ENCODE peak calls at places on chromosomes 7 and 10, in five cellular contexts. I is GM13976, K is NCI-H1092 treated with DMSO at 0.1 percent for 48 hours, E is GOT3, A is A172. V is an unnamed sample.

GRCh38 chr10:104643023-104643663 is 2.1 kb downstream of the SORCS3 start:
- DNase-seq in I (no peak), K (no peak), E (no peak), A (no peak), V (no peak)

GRCh38 chr10:10038358-10038757 is 979.3 kb upstream of the CELF2 start:
- DNase-seq in I (no peak), K (no peak), E (no peak), A (no peak), V (no peak)

GRCh38 chr7:4753610-4754432 is 21.6 kb upstream of the AP5Z1 start:
- DNase-seq in I (peak), K (peak), E (peak), A (peak), V (no peak)

GRCh38 chr10:76354921-76355320 is 923.5 kb downstream of the LRMDA start:
- DNase-seq in I (no peak), K (no peak), E (no peak), A (no peak), V (no peak)

GRCh38 chr10:77471069-77471536 is 166.5 kb downstream of the KCNMA1 start:
- DNase-seq in I (no peak), K (no peak), E (no peak), A (no peak), V (no peak)

GRCh38 chr7:47988496-47989386 is 9.3 kb upstream of the HUS1 start:
- DNase-seq in I (no peak), K (no peak), E (no peak), A (no peak), V (no peak)

GRCh38 chr10:121567569-121567968 is 30.7 kb downstream of the FGFR2 start:
- DNase-seq in I (no peak), K (no peak), E (no peak), A (no peak), V (no peak)

GRCh38 chr10:102118867-102119266 is 1.3 kb downstream of the LDB1 start:
- DNase-seq in I (no peak), K (no peak), E (no peak), A (no peak), V (no peak)

GRCh38 chr7:128114806-128115205 is 83.6 kb upstream of the LRRC4 start:
- DNase-seq in I (no peak), K (no peak), E (no peak), A (no peak), V (no peak)

GRCh38 chr7:51034531-51035264 is 252.0 kb upstream of the GRB10 start:
- DNase-seq in I (no peak), K (no peak), E (no peak), A (peak), V (no peak)

GRCh38 chr7:73721237-73721848 is 1.9 kb upstream of the STX1A start:
- DNase-seq in I (no peak), K (peak), E (no peak), A (peak), V (no peak)

GRCh38 chr7:11458736-11459483 is 373.1 kb downstream of the THSD7A start:
- DNase-seq in I (no peak), K (no peak), E (no peak), A (peak), V (no peak)

GRCh38 chr7:100572281-100572948 is 1.3 kb downstream of the SAP25 start:
- DNase-seq in I (no peak), K (no peak), E (no peak), A (no peak), V (no peak)

GRCh38 chr10:69311309-69311708 is 33.0 kb downstream of the HK1 start:
- DNase-seq in I (no peak), K (no peak), E (no peak), A (no peak), V (no peak)

GRCh38 chr7:139965942-139966628 is 96.7 kb downstream of the PARP12 start:
- DNase-seq in I (no peak), K (no peak), E (no peak), A (no peak), V (no peak)

GRCh38 chr7:146090023-146090645 is 26.5 kb upstream of the CNTNAP2 start:
- DNase-seq in I (peak), K (peak), E (no peak), A (peak), V (no peak)

GRCh38 chr10:12631216-12631615 is 281.9 kb downstream of the CAMK1D start:
- DNase-seq in I (no peak), K (no peak), E (no peak), A (peak), V (no peak)

GRCh38 chr7:94109556-94109955 is 105.4 kb upstream of the BET1 start:
- DNase-seq in I (no peak), K (no peak), E (no peak), A (no peak), V (no peak)

GRCh38 chr7:47504546-47505316 is 77.2 kb downstream of the TNS3 start:
- DNase-seq in I (no peak), K (no peak), E (no peak), A (no peak), V (no peak)

GRCh38 chr10:49752584-49752983 is 9.5 kb downstream of the OGDHL start:
- DNase-seq in I (no peak), K (no peak), E (no peak), A (no peak), V (no peak)

GRCh38 chr7:158302274-158303070 is 285.2 kb downstream of the PTPRN2 start:
- DNase-seq in I (no peak), K (no peak), E (no peak), A (no peak), V (no peak)

GRCh38 chr10:103171278-103171677 is 21.8 kb downstream of the NT5C2 start:
- DNase-seq in I (no peak), K (no peak), E (no peak), A (no peak), V (no peak)

GRCh38 chr7:29106128-29106988 is 40.0 kb downstream of the CPVL start:
- DNase-seq in I (peak), K (peak), E (no peak), A (peak), V (no peak)

GRCh38 chr10:86969421-86970041 is 1.2 kb downstream of the ADIRF start:
- DNase-seq in I (peak), K (no peak), E (no peak), A (peak), V (peak)

GRCh38 chr7:99030145-99030856 is 113.6 kb downstream of the SMURF1 start:
- DNase-seq in I (no peak), K (no peak), E (no peak), A (no peak), V (peak)

GRCh38 chr7:33669251-33669670 is 236.1 kb upstream of the BMPER start:
- DNase-seq in I (no peak), K (peak), E (no peak), A (peak), V (no peak)

GRCh38 chr7:157442993-157443831 is 106.4 kb downstream of the DNAJB6 start:
- DNase-seq in I (no peak), K (no peak), E (no peak), A (no peak), V (no peak)

GRCh38 chr7:121180436-121181063 is 148.2 kb upstream of the WNT16 start:
- DNase-seq in I (peak), K (no peak), E (no peak), A (no peak), V (no peak)

GRCh38 chr7:33854951-33855350 is 50.4 kb upstream of the BMPER start:
- DNase-seq in I (no peak), K (no peak), E (peak), A (peak), V (no peak)

GRCh38 chr7:141704741-141705140 is 2.8 kb upstream of the DENND11 start:
- DNase-seq in I (no peak), K (no peak), E (no peak), A (no peak), V (no peak)

GRCh38 chr10:1137499-1138163 is 81.4 kb downstream of the WDR37 start:
- DNase-seq in I (no peak), K (no peak), E (no peak), A (no peak), V (peak)

GRCh38 chr7:131188367-131189339 is 139.0 kb upstream of the MKLN1 start:
- DNase-seq in I (peak), K (no peak), E (peak), A (peak), V (no peak)

GRCh38 chr7:44375926-44376342 is 50.5 kb upstream of the CAMK2B start:
- DNase-seq in I (peak), K (no peak), E (no peak), A (no peak), V (no peak)

GRCh38 chr7:47816647-47817046 is 131.6 kb downstream of the PKD1L1 start:
- DNase-seq in I (no peak), K (no peak), E (no peak), A (peak), V (no peak)

GRCh38 chr7:40922316-40922670 is 780.6 kb downstream of the INHBA start:
- DNase-seq in I (no peak), K (no peak), E (no peak), A (peak), V (no peak)

GRCh38 chr7:57414415-57414814 is 35.6 kb upstream of the ZNF716 start:
- DNase-seq in I (no peak), K (no peak), E (no peak), A (no peak), V (no peak)

GRCh38 chr7:112116894-112117293 is 89.3 kb downstream of the DOCK4 start:
- DNase-seq in I (no peak), K (no peak), E (no peak), A (no peak), V (no peak)